ENCODE peak calls at places on chromosomes 5 and 9, in nine cellular contexts. Y, H, K, C, R, F, Z, T and N are unnamed samples.

GRCh38 chr9:33880562-33881089 is 63.7 kb downstream of the UBE2R2 start:
- DNase-seq in H (no peak), C (no peak), Z (no peak), Y (no peak), R (no peak), F (no peak), T (no peak), K (no peak), N (no peak)

GRCh38 chr9:90547896-90548295 is 94.7 kb downstream of the DIRAS2 start:
- DNase-seq in K (no peak), F (no peak), R (no peak), Y (no peak), Z (no peak), T (no peak), H (no peak), C (no peak), N (no peak)

GRCh38 chr5:159242153-159242552 is 20.9 kb upstream of the UBLCP1 start:
- DNase-seq in T (no peak), Y (no peak), K (no peak), H (no peak), F (no peak), R (no peak), Z (no peak), C (no peak), N (no peak)

GRCh38 chr9:120475341-120475740 is 104.6 kb downstream of the CDK5RAP2 start:
- DNase-seq in Y (no peak), H (no peak), R (no peak), C (no peak), T (no peak), Z (peak), K (no peak), F (peak), N (peak)

GRCh38 chr5:878125-878524 is 14.5 kb downstream of the BRD9 start:
- DNase-seq in Y (no peak), K (no peak), F (no peak), H (no peak), T (no peak), Z (no peak), R (no peak), C (no peak), N (no peak)

GRCh38 chr9:132651259-132651658 is 18.5 kb downstream of the DDX31 start:
- DNase-seq in C (no peak), Y (no peak), K (no peak), Z (peak), H (no peak), F (peak), T (peak), R (peak), N (peak)

GRCh38 chr5:179908528-179908927 is 831 bp upstream of the TBC1D9B start:
- DNase-seq in Z (no peak), F (no peak), K (no peak), C (peak), R (peak), T (no peak), Y (no peak), H (no peak), N (no peak)

GRCh38 chr9:135075234-135076142 is 12.0 kb upstream of the OLFM1 start:
- DNase-seq in K (peak), Z (peak), H (no peak), R (peak), F (peak), Y (peak), T (peak), C (no peak), N (peak)

GRCh38 chr5:23763170-23763569 is 255.8 kb downstream of the PRDM9 start:
- DNase-seq in K (no peak), C (no peak), H (no peak), Y (no peak), R (no peak), Z (no peak), F (no peak), T (no peak), N (no peak)

GRCh38 chr5:176810084-176810597 is at the start of gene UNC5A:
- DNase-seq in H (peak), F (peak), K (no peak), Y (no peak), C (peak), T (peak), R (peak), Z (peak), N (peak)

GRCh38 chr5:68746220-68747076 is 347.4 kb upstream of the SLC30A5 start:
- DNase-seq in F (no peak), Y (no peak), C (no peak), K (no peak), R (no peak), H (no peak), Z (no peak), T (no peak), N (no peak)

GRCh38 chr9:118192807-118193206 is 488.6 kb downstream of the TLR4 start:
- DNase-seq in Z (no peak), H (no peak), T (no peak), C (no peak), F (no peak), R (no peak), K (no peak), Y (no peak), N (no peak)

GRCh38 chr5:159750226-159750625 is 166.1 kb upstream of the ADRA1B start:
- DNase-seq in R (no peak), Z (no peak), F (no peak), H (no peak), Y (no peak), K (no peak), T (no peak), C (no peak), N (no peak)

GRCh38 chr9:136538599-136539426 is 7.0 kb downstream of the NOTCH1 start:
- DNase-seq in K (no peak), Z (no peak), R (no peak), T (peak), F (peak), H (peak), C (no peak), Y (no peak), N (no peak)

GRCh38 chr9:127862075-127863011 is 7.9 kb upstream of the ENG start:
- DNase-seq in K (peak), F (peak), Y (no peak), R (no peak), H (peak), C (no peak), Z (no peak), T (peak), N (no peak)

GRCh38 chr9:127305450-127306226 is 41.1 kb downstream of the GARNL3 start:
- DNase-seq in F (no peak), R (no peak), T (no peak), C (no peak), Z (no peak), H (no peak), Y (no peak), K (no peak), N (no peak)

GRCh38 chr5:126594676-126595485 is at the start of gene ALDH7A1:
- DNase-seq in C (peak), R (peak), Y (peak), K (peak), Z (peak), H (peak), T (peak), F (peak), N (peak)

GRCh38 chr5:22238047-22238446 is 615.1 kb downstream of the CDH12 start:
- DNase-seq in R (no peak), H (no peak), T (no peak), F (no peak), Z (no peak), Y (no peak), C (no peak), K (no peak), N (no peak)

GRCh38 chr5:146836226-146836842 is 42.2 kb downstream of the PPP2R2B start:
- DNase-seq in Z (no peak), F (no peak), R (no peak), H (no peak), T (no peak), C (no peak), Y (no peak), K (no peak), N (no peak)

GRCh38 chr5:33462456-33462855 is 21.7 kb downstream of the TARS1 start:
- DNase-seq in F (no peak), Z (peak), K (no peak), T (no peak), H (no peak), R (no peak), C (no peak), Y (no peak), N (no peak)

GRCh38 chr5:149429839-149430721 is 51.0 kb upstream of the IL17B start:
- DNase-seq in Z (no peak), F (peak), R (no peak), T (peak), C (no peak), Y (no peak), K (no peak), H (no peak), N (no peak)

GRCh38 chr5:27491746-27492439 is 453.5 kb upstream of the CDH9 start:
- DNase-seq in Z (no peak), Y (no peak), H (no peak), R (no peak), C (no peak), F (no peak), T (no peak), K (no peak), N (no peak)

GRCh38 chr9:2764371-2764770 is 47.1 kb downstream of the KCNV2 start:
- DNase-seq in Y (no peak), Z (no peak), F (no peak), T (no peak), C (no peak), H (peak), R (no peak), K (no peak), N (no peak)

GRCh38 chr5:32280656-32281081 is 32.1 kb downstream of the MTMR12 start:
- DNase-seq in F (no peak), Z (no peak), T (no peak), R (no peak), H (peak), Y (no peak), C (no peak), K (no peak), N (no peak)

GRCh38 chr5:57209316-57210040 is 35.6 kb downstream of the GPBP1 start:
- DNase-seq in K (no peak), R (no peak), C (no peak), Y (no peak), Z (peak), F (no peak), H (no peak), T (no peak), N (no peak)

GRCh38 chr9:3608011-3608410 is 82.2 kb upstream of the RFX3 start:
- DNase-seq in Z (no peak), K (no peak), F (no peak), T (no peak), Y (no peak), R (no peak), C (no peak), H (no peak), N (no peak)

GRCh38 chr9:123255718-123256117 is 12.7 kb downstream of the STRBP start:
- DNase-seq in T (no peak), C (no peak), R (no peak), Z (no peak), K (no peak), F (no peak), Y (no peak), H (no peak), N (no peak)

GRCh38 chr9:133683494-133684460 is 47.6 kb downstream of the DBH start:
- DNase-seq in Z (peak), K (no peak), T (no peak), C (no peak), F (peak), R (peak), Y (no peak), H (peak), N (no peak)

GRCh38 chr5:178107889-178108288 is 5.4 kb upstream of the N4BP3 start:
- DNase-seq in K (no peak), R (no peak), Y (no peak), Z (no peak), H (peak), T (no peak), C (no peak), F (no peak), N (no peak)

GRCh38 chr9:94584555-94584954 is 9.1 kb downstream of the FBP2 start:
- DNase-seq in F (no peak), Z (no peak), Y (no peak), K (no peak), H (no peak), R (no peak), C (no peak), T (no peak), N (no peak)

GRCh38 chr9:136668983-136669790 is 6.5 kb downstream of the EGFL7 start:
- DNase-seq in T (no peak), Z (no peak), K (no peak), H (no peak), Y (no peak), R (no peak), F (no peak), C (no peak), N (peak)

GRCh38 chr9:76757274-76757673 is 7.0 kb upstream of the PCA3 start:
- DNase-seq in T (no peak), K (no peak), F (no peak), Z (no peak), Y (no peak), C (no peak), H (no peak), R (no peak), N (no peak)

GRCh38 chr5:76404694-76405306 is 1.7 kb downstream of the IQGAP2 start:
- DNase-seq in T (no peak), C (no peak), F (no peak), R (no peak), Y (no peak), H (peak), Z (no peak), K (no peak), N (no peak)

GRCh38 chr5:76402880-76403712 is at the start of gene IQGAP2:
- DNase-seq in Z (peak), K (peak), Y (peak), F (peak), R (peak), H (peak), C (peak), T (peak), N (peak)

GRCh38 chr5:76403713-76403962 is 553 bp downstream of the IQGAP2 start:
- DNase-seq in R (peak), Z (no peak), T (no peak), K (no peak), F (peak), H (no peak), C (no peak), Y (no peak), N (no peak)

GRCh38 chr5:76402251-76402879 is 720 bp upstream of the IQGAP2 start:
- DNase-seq in K (peak), Y (peak), H (peak), T (peak), F (no peak), Z (no peak), R (peak), C (peak), N (no peak)

DNA sequence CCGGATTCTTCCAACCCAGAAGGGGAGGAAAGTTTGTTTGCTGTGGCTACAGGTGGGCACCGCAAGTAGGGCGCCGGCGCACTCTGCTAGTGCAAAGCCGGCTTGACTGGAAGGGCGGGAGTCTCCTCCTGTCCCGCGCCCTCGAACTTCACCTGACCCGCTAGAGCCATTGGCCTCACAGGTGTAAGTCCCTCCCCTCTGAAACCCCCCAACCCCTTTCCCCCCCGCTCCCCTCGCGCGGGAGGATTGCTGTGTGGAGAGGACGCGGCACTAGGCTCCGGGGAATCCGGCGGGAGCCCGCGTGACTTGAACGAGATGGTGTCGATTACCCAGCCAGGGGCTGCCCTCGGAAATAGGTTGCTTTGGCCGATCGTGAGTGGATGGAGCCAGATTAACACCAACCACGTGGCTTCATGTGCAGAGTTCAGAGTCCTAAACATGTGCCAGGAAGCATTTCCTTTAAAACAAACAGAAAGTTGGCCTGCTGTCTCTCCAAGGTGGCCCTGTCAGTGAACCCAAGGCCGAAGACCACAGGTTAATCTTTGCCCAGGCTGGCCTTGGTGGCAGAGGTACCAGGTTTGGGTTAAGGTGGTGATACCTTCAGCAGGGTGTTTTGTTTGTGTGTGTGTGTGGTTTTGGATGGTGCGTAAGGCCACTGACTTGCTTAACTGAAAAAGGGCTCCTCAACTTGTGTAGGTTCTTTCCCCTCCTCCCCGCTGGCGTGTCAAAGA is 1.0 kb downstream of the IQGAP2 start:
- DNase-seq in T (peak), H (peak), C (peak), K (peak), F (no peak), Z (no peak), R (peak), Y (peak), N (no peak)
- TF ChIP-seq CTCF in T (no peak), H (no peak), C (peak), K (no peak), F (no peak), Z (no peak), R (no peak), Y (no peak), N (no peak)

GRCh38 chr9:130327781-130328348 is 62.3 kb downstream of the HMCN2 start:
- DNase-seq in T (peak), Z (peak), Y (no peak), F (peak), H (no peak), K (no peak), R (no peak), C (no peak), N (peak)

GRCh38 chr9:130329061-130329460 is 63.5 kb downstream of the HMCN2 start:
- DNase-seq in T (no peak), F (no peak), K (no peak), Z (no peak), H (no peak), Y (no peak), R (no peak), C (no peak), N (no peak)

GRCh38 chr9:130328349-130328801 is 62.8 kb downstream of the HMCN2 start:
- DNase-seq in F (peak), R (no peak), Y (no peak), Z (peak), T (peak), K (peak), C (no peak), H (no peak), N (peak)

GRCh38 chr9:130325921-130326320 is 60.4 kb downstream of the HMCN2 start:
- DNase-seq in R (no peak), H (no peak), T (no peak), K (no peak), Z (no peak), F (no peak), C (no peak), Y (no peak), N (no peak)

GRCh38 chr9:130327070-130327780 is 61.7 kb downstream of the HMCN2 start:
- DNase-seq in Z (no peak), K (no peak), F (no peak), R (peak), T (no peak), C (no peak), H (no peak), Y (no peak), N (no peak)
- TF ChIP-seq CTCF in Z (peak), K (no peak), F (peak), R (peak), T (peak), C (peak), H (no peak), Y (peak), N (peak)

GRCh38 chr9:12884736-12885395 is 110.0 kb downstream of the LURAP1L start:
- DNase-seq in T (no peak), F (peak), C (no peak), Y (no peak), Z (peak), R (no peak), K (no peak), H (no peak), N (peak)
- TF ChIP-seq CTCF in T (peak), F (peak), C (peak), Y (peak), Z (peak), R (no peak), K (no peak), H (no peak), N (peak)

DNA sequence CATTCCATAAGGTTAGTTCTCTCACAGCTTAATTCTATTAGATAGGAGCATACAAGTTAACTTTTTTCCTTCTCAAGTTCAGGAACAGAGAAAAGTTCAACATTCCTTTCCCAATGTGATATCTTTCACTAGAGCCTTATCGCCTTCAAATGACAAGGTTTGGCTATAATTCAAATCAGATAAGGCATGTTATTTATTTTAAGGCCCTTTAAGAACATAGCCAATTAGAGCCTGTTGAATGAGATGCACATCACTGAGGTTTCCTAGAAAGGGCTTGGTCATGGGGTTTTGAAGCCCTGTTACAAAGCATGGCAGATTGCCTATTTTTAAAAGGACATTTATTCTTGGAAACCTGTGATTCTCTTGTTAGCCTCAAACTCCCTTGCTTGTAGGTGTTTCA is 123.4 kb downstream of the BASP1 start:
- DNase-seq in T (no peak), H (no peak), K (no peak), Y (no peak), R (no peak), C (no peak), Z (peak), F (peak), N (no peak)
- TF ChIP-seq CTCF in T (no peak), H (no peak), K (no peak), Y (no peak), R (no peak), C (no peak), Z (no peak), F (no peak), N (no peak)

GRCh38 chr5:134784946-134785620 is 26.5 kb downstream of the DDX46 start:
- DNase-seq in Z (peak), F (peak), T (no peak), R (no peak), K (no peak), H (no peak), Y (no peak), C (no peak), N (no peak)

GRCh38 chr5:134787692-134788091 is 29.1 kb downstream of the DDX46 start:
- DNase-seq in K (no peak), H (no peak), F (no peak), Z (no peak), Y (no peak), C (no peak), T (no peak), R (no peak), N (no peak)

DNA sequence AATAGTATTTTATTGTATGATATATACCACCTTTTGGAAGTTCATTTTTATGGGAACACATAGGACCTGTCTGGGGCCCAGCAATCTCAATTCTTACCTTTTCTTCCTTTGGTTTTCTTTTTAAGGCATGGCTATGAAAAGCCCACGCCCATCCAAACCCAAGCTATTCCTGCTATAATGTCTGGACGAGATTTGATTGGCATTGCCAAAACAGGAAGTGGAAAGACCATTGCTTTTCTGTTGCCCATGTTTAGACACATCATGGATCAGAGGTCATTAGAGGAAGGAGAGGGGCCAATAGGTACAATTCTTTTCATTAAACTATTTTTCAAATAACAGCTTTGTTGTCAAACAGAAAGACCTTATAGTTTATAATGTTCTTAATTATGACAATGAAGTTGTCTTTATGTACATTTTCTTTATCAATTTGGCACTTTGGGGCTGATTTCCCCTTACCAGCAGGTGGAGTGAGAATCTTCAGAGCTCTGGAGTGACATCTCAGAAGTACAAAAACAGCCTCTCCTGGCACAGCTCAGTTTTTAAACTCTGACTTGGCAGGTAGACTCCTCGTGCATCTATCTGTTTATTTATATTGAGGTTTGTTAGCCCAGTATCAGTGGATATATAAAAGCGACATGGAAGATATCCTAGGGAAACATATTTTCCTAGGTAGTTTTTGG is 25.8 kb downstream of the DDX46 start:
- DNase-seq in R (no peak), C (no peak), K (no peak), Z (peak), H (no peak), T (no peak), F (no peak), Y (no peak), N (peak)
- TF ChIP-seq CTCF in R (no peak), C (no peak), K (no peak), Z (no peak), H (no peak), T (no peak), F (peak), Y (peak), N (peak)

GRCh38 chr5:10201223-10201868 is 48.3 kb downstream of the ATPSCKMT start:
- DNase-seq in F (peak), H (no peak), Z (peak), T (no peak), Y (no peak), R (peak), K (no peak), C (no peak), N (peak)
- TF ChIP-seq CTCF in F (peak), H (no peak), Z (peak), T (no peak), Y (no peak), R (peak), K (no peak), C (peak), N (peak)

GRCh38 chr5:167561796-167562195 is 729.6 kb upstream of the WWC1 start:
- DNase-seq in T (no peak), Z (no peak), C (no peak), F (no peak), Y (no peak), K (no peak), R (no peak), H (no peak), N (no peak)

GRCh38 chr5:167570431-167570830 is 721.0 kb upstream of the WWC1 start:
- DNase-seq in Z (no peak), T (no peak), K (no peak), Y (no peak), H (no peak), F (no peak), C (no peak), R (no peak), N (no peak)

GRCh38 chr5:167565555-167565954 is 725.9 kb upstream of the WWC1 start:
- DNase-seq in F (peak), Z (peak), H (peak), K (no peak), T (no peak), Y (no peak), C (no peak), R (no peak), N (peak)
- TF ChIP-seq CTCF in F (peak), Z (peak), H (peak), K (no peak), T (peak), Y (no peak), C (peak), R (no peak), N (peak)